ENCODE peak calls at places on chromosomes 5 and 9, in ten cellular contexts. R is stomach, O is heart left ventricle, G is left ventricle myocardium inferior, W is gastrocnemius medialis, F is aorta, Q is HCT116, A is iPS DF 6.9, I is BE2C, S is H1. J is an unnamed sample. For H3K4me1 and H3K9me3, the result is how much of the 10 kb centered on the place peaks cover.

GRCh38 chr9:4994166-4994890 is 9.3 kb downstream of the JAK2 start:
- DNase-seq in S (no peak), I (no peak), O (no peak), F (no peak), Q (no peak), W (no peak), G (no peak), R (no peak), A (no peak), J (no peak)

GRCh38 chr5:81393783-81394718 is at the start of gene ACOT12:
- DNase-seq in G (no peak), F (peak), Q (no peak), O (no peak), W (no peak), I (peak), S (peak), R (no peak), A (peak), J (no peak)

GRCh38 chr5:35117960-35118359 is 70.2 kb upstream of the AGXT2 start:
- DNase-seq in Q (no peak), F (no peak), O (no peak), W (no peak), A (no peak), I (no peak), R (no peak), G (no peak), S (no peak), J (no peak)

GRCh38 chr9:137064027-137064879 is 6.1 kb downstream of the SAPCD2 start:
- DNase-seq in Q (no peak), O (peak), A (no peak), W (no peak), S (peak), F (peak), I (peak), G (peak), R (peak), J (no peak)

GRCh38 chr5:171678631-171679030 is 107.0 kb upstream of the SMIM23 start:
- DNase-seq in G (no peak), S (no peak), Q (no peak), F (no peak), O (no peak), R (no peak), W (no peak), I (no peak), A (no peak), J (no peak)

GRCh38 chr9:133972041-133972970 is 19.8 kb downstream of the VAV2 start:
- DNase-seq in G (no peak), F (peak), A (no peak), I (peak), R (no peak), W (no peak), O (peak), Q (no peak), S (no peak), J (no peak)

GRCh38 chr5:33439905-33440481 is 772 bp upstream of the TARS1 start:
- DNase-seq in S (no peak), A (no peak), Q (no peak), G (no peak), W (no peak), I (no peak), R (no peak), F (no peak), O (no peak), J (no peak)

GRCh38 chr9:21542780-21543179 is 60.7 kb upstream of the IFNE start:
- DNase-seq in Q (no peak), R (no peak), W (no peak), I (no peak), S (no peak), F (no peak), A (no peak), O (no peak), G (no peak), J (no peak)

GRCh38 chr9:73231203-73231602 is 79.5 kb downstream of the ANXA1 start:
- DNase-seq in G (no peak), Q (no peak), S (no peak), I (no peak), R (no peak), A (no peak), O (no peak), F (no peak), W (no peak), J (no peak)

GRCh38 chr5:1974081-1974480 is 91.4 kb upstream of the IRX4 start:
- DNase-seq in O (no peak), S (no peak), I (no peak), G (no peak), F (no peak), W (no peak), A (no peak), R (no peak), Q (no peak), J (no peak)

GRCh38 chr5:114411380-114411931 is 49.6 kb downstream of the KCNN2 start:
- DNase-seq in F (no peak), W (no peak), I (no peak), A (no peak), G (no peak), S (no peak), O (no peak), Q (no peak), R (no peak), J (no peak)

GRCh38 chr9:129383415-129384088 is 205.5 kb upstream of the IER5L start:
- DNase-seq in A (no peak), R (peak), G (peak), F (peak), W (peak), I (no peak), O (peak), Q (no peak), S (no peak), J (no peak)

GRCh38 chr5:87916320-87916719 is 352.3 kb downstream of the TMEM161B start:
- DNase-seq in R (no peak), G (no peak), W (no peak), O (no peak), F (no peak), Q (no peak), I (no peak), S (no peak), A (no peak), J (no peak)

GRCh38 chr9:129166962-129167557 is 11.0 kb downstream of the IER5L start:
- DNase-seq in G (peak), F (peak), R (peak), W (no peak), Q (peak), S (no peak), I (no peak), A (no peak), O (peak), J (no peak)

GRCh38 chr9:129894106-129894823 is 59.0 kb downstream of the USP20 start:
- DNase-seq in W (no peak), F (peak), I (no peak), O (no peak), R (no peak), S (no peak), A (no peak), Q (no peak), G (no peak), J (no peak)

GRCh38 chr9:107712390-107712789 is 222.8 kb upstream of the KLF4 start:
- DNase-seq in R (no peak), A (no peak), F (no peak), G (no peak), W (no peak), I (no peak), Q (peak), S (no peak), O (no peak), J (no peak)

GRCh38 chr9:98993570-98993945 is 49.9 kb downstream of the COL15A1 start:
- DNase-seq in O (no peak), R (no peak), I (no peak), F (no peak), A (no peak), Q (no peak), W (no peak), G (no peak), S (no peak), J (no peak)

GRCh38 chr9:127133739-127134167 is 11.3 kb upstream of the ANGPTL2 start:
- DNase-seq in A (no peak), O (peak), W (peak), G (peak), F (peak), S (no peak), Q (no peak), I (no peak), R (peak), J (no peak)

GRCh38 chr9:128298535-128299482 is 22.7 kb downstream of the SWI5 start:
- DNase-seq in F (no peak), Q (no peak), R (no peak), W (no peak), S (no peak), I (no peak), G (no peak), A (no peak), O (no peak), J (no peak)

GRCh38 chr9:136631038-136632000 is 31.4 kb upstream of the EGFL7 start:
- DNase-seq in Q (peak), S (peak), R (peak), I (peak), F (peak), G (peak), W (peak), O (peak), A (no peak), J (peak)

GRCh38 chr9:35757527-35758275 is 3.6 kb upstream of the MSMP start:
- DNase-seq in Q (no peak), S (no peak), I (no peak), W (no peak), A (no peak), F (no peak), R (no peak), O (no peak), G (no peak), J (peak)

GRCh38 chr5:141747152-141747640 is 65.2 kb upstream of the ARAP3 start:
- DNase-seq in F (peak), I (peak), W (peak), O (peak), S (peak), G (peak), Q (peak), R (peak), A (no peak), J (peak)

GRCh38 chr9:119765632-119766031 is 396.4 kb upstream of the BRINP1 start:
- DNase-seq in R (no peak), Q (no peak), A (no peak), G (no peak), I (no peak), F (no peak), S (no peak), W (no peak), O (no peak), J (no peak)

GRCh38 chr9:12718482-12719026 is 25.4 kb downstream of the TYRP1 start:
- DNase-seq in A (peak), F (no peak), G (no peak), O (peak), S (peak), W (no peak), I (peak), R (no peak), Q (no peak), J (peak)

GRCh38 chr5:25458628-25459027 is 813.9 kb upstream of the CDH10 start:
- DNase-seq in A (no peak), Q (no peak), F (no peak), W (no peak), I (no peak), S (no peak), G (no peak), R (no peak), O (no peak), J (no peak)

GRCh38 chr5:107457138-107457537 is 213.6 kb downstream of the EFNA5 start:
- DNase-seq in W (no peak), S (no peak), R (no peak), F (no peak), G (no peak), Q (no peak), A (no peak), O (no peak), I (no peak), J (no peak)

GRCh38 chr5:111737716-111738115 is 19.3 kb downstream of the NREP start:
- DNase-seq in I (no peak), O (no peak), S (no peak), A (no peak), R (no peak), F (no peak), Q (no peak), G (no peak), W (no peak), J (no peak)

GRCh38 chr5:154755361-154756202 is at the start of gene LARP1:
- DNase-seq in I (peak), W (no peak), Q (no peak), A (no peak), G (peak), S (no peak), R (peak), F (peak), O (peak), J (no peak)

GRCh38 chr5:107365355-107366109 is 305.2 kb downstream of the EFNA5 start:
- DNase-seq in A (no peak), Q (no peak), W (no peak), S (no peak), G (no peak), O (no peak), R (no peak), I (no peak), F (no peak), J (no peak)

DNA sequence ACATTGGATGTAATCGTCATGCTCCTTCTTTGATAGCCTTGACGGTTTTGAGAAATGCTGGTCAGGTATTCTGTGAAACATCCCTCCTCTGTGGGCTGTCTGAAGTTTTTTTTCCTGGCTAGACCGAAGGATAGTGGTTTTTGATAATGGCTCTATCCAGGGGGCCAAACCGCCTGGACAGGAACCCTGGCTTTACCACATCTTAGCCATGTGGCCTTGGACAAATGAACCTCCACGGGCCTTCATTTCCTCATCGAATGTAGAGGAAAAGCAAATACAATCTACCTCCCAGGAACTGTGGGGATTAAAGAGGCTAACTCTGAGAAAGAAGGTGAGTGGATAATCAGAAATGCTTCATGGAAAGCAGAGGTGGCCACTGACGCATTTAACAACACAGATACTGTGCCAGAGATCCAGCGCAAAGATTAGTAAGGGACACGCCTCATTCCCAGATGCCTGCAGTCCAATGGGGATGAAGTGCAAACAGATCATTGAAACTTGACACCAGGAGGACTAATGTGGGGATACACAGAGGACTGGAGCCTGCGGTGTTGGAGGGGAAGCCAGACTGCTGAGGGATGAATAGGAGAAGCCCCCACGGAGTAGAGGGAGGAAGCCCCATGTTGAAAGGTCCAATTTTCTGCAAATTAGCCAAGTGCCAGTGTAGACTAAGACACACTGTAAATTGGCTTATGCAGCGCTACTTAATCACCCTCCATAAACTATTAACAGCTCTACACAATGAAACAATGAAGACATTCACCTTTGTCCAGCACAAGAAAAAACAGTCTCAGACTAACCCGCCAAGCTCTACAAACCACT is 41.6 kb downstream of the MYO10 start:
- DNase-seq in G (no peak), Q (peak), I (no peak), W (no peak), O (no peak), A (no peak), S (no peak), R (peak), F (no peak), J (no peak)
- H3K4me1 ChIP-seq in G (under half), Q (half or more), I (under half), W (under half), O (under half), A (under half), S (under half), R (half or more), F (under half), J (under half)

GRCh38 chr5:178983728-178984127 is 11.4 kb downstream of the GRM6 start:
- DNase-seq in I (no peak), F (no peak), O (no peak), G (no peak), R (no peak), A (no peak), W (no peak), S (no peak), Q (no peak), J (no peak)

GRCh38 chr5:178989311-178989710 is 5.8 kb downstream of the GRM6 start:
- DNase-seq in R (no peak), S (no peak), Q (no peak), O (no peak), A (no peak), W (no peak), F (no peak), G (no peak), I (no peak), J (no peak)

GRCh38 chr5:178984145-178985072 is 10.7 kb downstream of the GRM6 start:
- DNase-seq in Q (no peak), R (no peak), S (no peak), W (no peak), A (no peak), I (no peak), F (no peak), G (no peak), O (no peak), J (no peak)

GRCh38 chr5:178988436-178989220 is 6.5 kb downstream of the GRM6 start:
- DNase-seq in Q (no peak), R (no peak), S (no peak), W (no peak), O (no peak), G (no peak), F (no peak), A (no peak), I (no peak), J (no peak)

GRCh38 chr5:178986326-178986960 is 8.7 kb downstream of the GRM6 start:
- DNase-seq in A (no peak), W (no peak), O (no peak), F (no peak), S (no peak), R (no peak), G (no peak), I (no peak), Q (no peak), J (no peak)
- H3K9me3 ChIP-seq in A (under half), W (under half), O (half or more), F (under half), S (half or more), R (under half), G (half or more), I (under half), Q (under half), J (under half)

DNA sequence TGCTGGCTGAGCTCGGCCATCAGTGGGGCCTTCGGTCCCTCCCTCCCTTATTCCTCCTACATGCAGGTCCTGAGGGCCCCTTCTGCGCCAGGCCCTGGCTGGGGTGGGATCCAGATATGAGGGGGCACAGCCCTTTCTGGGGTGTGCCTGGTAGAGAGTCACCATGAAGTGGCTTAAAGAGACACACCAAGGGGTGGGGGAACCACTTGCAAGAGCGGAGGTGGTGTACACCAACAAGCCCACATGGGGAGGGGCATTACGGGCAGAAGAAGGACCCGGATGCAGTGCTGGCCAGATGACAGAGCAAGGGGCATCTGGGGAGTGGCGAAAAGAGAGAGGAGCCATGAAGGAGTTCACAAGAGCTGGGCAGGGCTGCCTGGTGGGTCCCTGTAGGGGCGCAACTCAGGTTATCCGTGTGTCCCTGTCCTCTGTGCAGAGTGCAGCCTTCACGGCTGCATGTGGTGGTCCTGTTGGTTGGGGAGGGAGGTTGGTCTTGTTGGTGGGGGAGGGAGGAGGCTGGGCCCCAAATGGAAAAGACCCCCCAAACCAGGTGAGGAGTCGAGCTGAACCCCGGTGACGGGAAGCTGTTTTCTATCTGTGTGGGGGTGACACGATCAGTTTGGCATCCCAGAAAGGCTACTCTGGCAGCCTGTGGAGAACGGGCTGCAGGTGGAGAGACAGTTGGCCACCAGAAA is 158.1 kb downstream of the DAB2IP start:
- DNase-seq in O (no peak), F (no peak), A (no peak), R (no peak), Q (no peak), G (no peak), I (no peak), S (no peak), W (no peak), J (no peak)
- H3K4me1 ChIP-seq in O (under half), F (under half), A (under half), R (under half), Q (under half), G (under half), I (under half), S (under half), W (under half), J (under half)

GRCh38 chr9:104027295-104027694 is 66.8 kb upstream of the SMC2 start:
- DNase-seq in R (no peak), A (no peak), O (no peak), I (no peak), F (no peak), W (no peak), S (no peak), Q (no peak), G (no peak), J (no peak)

GRCh38 chr9:104025109-104025508 is 69.0 kb upstream of the SMC2 start:
- DNase-seq in F (no peak), O (no peak), R (no peak), S (no peak), W (no peak), A (no peak), Q (no peak), I (no peak), G (no peak), J (no peak)

GRCh38 chr9:104025945-104026344 is 68.2 kb upstream of the SMC2 start:
- DNase-seq in A (no peak), F (no peak), O (no peak), S (no peak), I (no peak), R (no peak), Q (no peak), W (no peak), G (no peak), J (no peak)

GRCh38 chr9:104028827-104029226 is 65.3 kb upstream of the SMC2 start:
- DNase-seq in F (no peak), Q (no peak), G (no peak), A (no peak), I (no peak), S (no peak), W (no peak), O (no peak), R (no peak), J (no peak)
- H3K9me3 ChIP-seq in F (under half), Q (under half), G (under half), A (under half), I (under half), S (under half), W (under half), O (under half), R (under half), J (under half)

DNA sequence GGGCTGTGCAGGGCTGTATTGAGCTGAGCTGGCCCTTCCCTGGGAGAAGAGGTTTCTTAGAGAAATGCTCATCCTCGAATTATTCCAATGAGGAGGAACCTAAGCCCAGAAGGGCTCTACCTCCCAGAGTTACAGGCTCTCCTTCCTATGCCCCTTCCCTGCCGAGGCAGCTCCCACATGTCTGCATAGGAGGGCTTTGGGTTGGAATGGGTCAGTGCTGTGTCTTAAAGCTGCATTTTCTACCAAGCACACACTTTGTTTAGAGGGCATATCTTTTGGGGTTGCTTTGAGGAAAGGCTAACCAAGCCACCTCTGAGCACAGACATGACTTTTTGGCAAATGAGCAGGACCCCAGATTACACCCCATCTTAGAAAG is 9.1 kb downstream of the NEK6 start:
- DNase-seq in Q (no peak), I (no peak), A (no peak), F (no peak), G (no peak), S (no peak), R (no peak), O (no peak), W (no peak), J (no peak)
- H3K4me1 ChIP-seq in Q (under half), I (under half), A (under half), F (under half), G (half or more), S (under half), R (half or more), O (under half), W (under half), J (under half)

DNA sequence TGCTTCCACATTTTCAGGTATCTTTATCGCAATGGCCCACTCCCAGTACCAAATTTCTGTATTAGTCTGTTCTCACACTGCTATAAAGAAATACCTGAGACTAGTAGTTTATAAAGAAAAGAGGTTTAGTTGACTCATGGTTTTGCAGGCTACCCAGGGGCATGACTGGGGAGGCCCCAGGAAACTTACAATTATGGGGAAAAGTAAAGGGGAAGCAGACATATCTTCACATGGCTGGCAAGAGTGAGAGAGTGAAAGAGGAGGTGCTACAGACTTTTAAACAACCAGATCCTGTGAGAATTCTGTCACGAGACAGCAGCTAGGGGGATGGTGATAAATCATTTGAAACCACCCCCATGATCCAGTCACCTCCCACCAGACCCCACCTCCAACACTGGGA is 238.2 kb upstream of the DMAC1 start:
- DNase-seq in S (no peak), I (no peak), Q (no peak), O (no peak), W (no peak), A (no peak), G (no peak), F (no peak), R (no peak), J (no peak)
- H3K9me3 ChIP-seq in S (under half), I (under half), Q (under half), O (under half), W (under half), A (under half), G (under half), F (under half), R (under half), J (under half)